ENCODE peak calls at places on chromosomes 13 and 19, in five cellular contexts. D is fibroblast of lung, P is tibial nerve, O is AG10803, G is lower leg skin. L is an unnamed sample.

GRCh38 chr19:43780706-43781525 is at the start of gene KCNN4:
- DNase-seq in D (peak), P (no peak), O (peak), G (no peak), L (no peak)

GRCh38 chr13:79642596-79642995 is 161.6 kb downstream of the NDFIP2 start:
- DNase-seq in D (no peak), P (no peak), O (peak), G (no peak), L (no peak)

GRCh38 chr19:18436651-18437478 is 1.1 kb downstream of the ISYNA1 start:
- DNase-seq in D (peak), P (no peak), O (peak), G (peak), L (peak)

GRCh38 chr19:5826531-5827341 is 12.8 kb downstream of the FUT6 start:
- DNase-seq in D (peak), P (no peak), O (peak), G (peak), L (peak)

GRCh38 chr13:99703908-99704307 is 202.6 kb downstream of the TM9SF2 start:
- DNase-seq in D (no peak), P (no peak), O (no peak), G (no peak), L (no peak)

GRCh38 chr13:52348983-52349780 is 56.8 kb downstream of the THSD1 start:
- DNase-seq in D (peak), P (no peak), O (peak), G (no peak), L (no peak)

GRCh38 chr19:34323433-34324204 is 41.4 kb upstream of the GPI start:
- DNase-seq in D (no peak), P (no peak), O (no peak), G (no peak), L (no peak)

GRCh38 chr13:41644742-41645141 is 187.4 kb downstream of the RGCC start:
- DNase-seq in D (no peak), P (no peak), O (no peak), G (no peak), L (no peak)

GRCh38 chr19:13615890-13616289 is 109.6 kb upstream of the CACNA1A start:
- DNase-seq in D (no peak), P (no peak), O (no peak), G (no peak), L (no peak)

GRCh38 chr13:111198979-111199378 is 83.9 kb downstream of the ARHGEF7 start:
- DNase-seq in D (no peak), P (no peak), O (no peak), G (no peak), L (no peak)

GRCh38 chr13:23140492-23140891 is 40.3 kb upstream of the SGCG start:
- DNase-seq in D (peak), P (no peak), O (no peak), G (no peak), L (no peak)

GRCh38 chr13:83929147-83929546 is 46.9 kb upstream of the SLITRK1 start:
- DNase-seq in D (no peak), P (no peak), O (no peak), G (no peak), L (no peak)

GRCh38 chr13:42486711-42487198 is 87.2 kb upstream of the TNFSF11 start:
- DNase-seq in D (peak), P (no peak), O (peak), G (no peak), L (no peak)

GRCh38 chr19:47719047-47719885 is 6.0 kb downstream of the EHD2 start:
- DNase-seq in D (peak), P (peak), O (peak), G (peak), L (peak)

GRCh38 chr19:18392417-18392816 is 5.0 kb downstream of the LRRC25 start:
- DNase-seq in D (peak), P (peak), O (no peak), G (peak), L (no peak)

GRCh38 chr19:58381460-58382220 is 810 bp upstream of the ZNF837 start:
- DNase-seq in D (no peak), P (no peak), O (no peak), G (no peak), L (no peak)

GRCh38 chr13:110089815-110090214 is 217.1 kb downstream of the COL4A1 start:
- DNase-seq in D (no peak), P (no peak), O (no peak), G (no peak), L (no peak)
- TF ChIP-seq CTCF in D (peak), P (no peak), O (peak), G (no peak), L (peak)

GRCh38 chr19:51779703-51780102 is 15.3 kb upstream of the FPR3 start:
- DNase-seq in D (no peak), P (no peak), O (no peak), G (no peak), L (no peak)

GRCh38 chr19:51784922-51785690 is 9.9 kb upstream of the FPR3 start:
- DNase-seq in D (peak), P (no peak), O (peak), G (peak), L (no peak)

GRCh38 chr19:51786651-51787494 is 8.1 kb upstream of the FPR3 start:
- DNase-seq in D (no peak), P (no peak), O (no peak), G (no peak), L (no peak)

GRCh38 chr19:51784109-51784785 is 10.7 kb upstream of the FPR3 start:
- DNase-seq in D (no peak), P (no peak), O (no peak), G (no peak), L (no peak)

GRCh38 chr19:51783373-51783772 is 11.6 kb upstream of the FPR3 start:
- DNase-seq in D (no peak), P (no peak), O (peak), G (no peak), L (no peak)
- TF ChIP-seq CTCF in D (no peak), P (no peak), O (peak), G (no peak), L (no peak)

GRCh38 chr13:53778937-53779336 is 750.3 kb downstream of the OLFM4 start:
- DNase-seq in D (no peak), P (no peak), O (no peak), G (no peak), L (no peak)

DNA sequence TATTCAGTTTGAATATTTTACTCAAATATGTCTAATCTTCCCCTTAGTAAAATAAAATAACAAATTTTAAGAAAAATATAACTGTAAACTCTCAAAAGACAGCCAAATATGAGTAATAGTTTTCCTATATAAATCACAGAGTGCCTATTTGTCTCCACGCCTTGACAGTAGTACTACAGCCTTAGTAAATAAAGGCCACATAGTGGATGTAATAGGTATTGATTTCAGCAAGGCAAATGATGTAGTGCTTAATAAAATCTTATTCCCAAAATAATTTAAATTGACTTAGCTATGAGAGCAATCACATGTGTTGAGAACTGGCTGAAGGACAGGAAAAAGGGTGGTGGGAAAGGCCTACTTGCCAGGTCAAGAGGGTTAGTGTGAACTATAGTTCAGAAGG is 747.2 kb downstream of the OLFM4 start:
- DNase-seq in D (no peak), P (no peak), O (no peak), G (no peak), L (no peak)
- TF ChIP-seq CTCF in D (no peak), P (no peak), O (no peak), G (no peak), L (peak)

DNA sequence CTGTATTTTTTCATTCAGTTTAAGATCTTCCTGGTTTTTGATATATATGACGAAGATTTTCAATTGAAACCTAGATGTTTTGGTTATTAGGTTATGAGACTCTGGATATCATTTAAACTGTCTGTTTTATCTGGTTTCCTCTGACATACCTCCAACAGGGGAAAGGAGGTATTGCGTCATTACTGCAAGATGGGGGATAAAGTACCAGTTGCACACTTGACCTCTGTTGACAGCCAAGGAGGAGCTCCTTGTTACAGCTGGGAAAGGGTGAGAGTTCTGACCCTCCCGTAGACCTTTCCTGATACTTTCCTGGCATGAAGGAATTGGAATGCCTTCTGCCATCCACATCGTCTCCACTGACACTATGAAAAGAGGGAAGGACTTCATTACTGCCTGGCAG is 82.0 kb upstream of the SHISA2 start:
- DNase-seq in D (no peak), P (no peak), O (no peak), G (no peak), L (no peak)
- TF ChIP-seq CTCF in D (no peak), P (no peak), O (no peak), G (no peak), L (no peak)

DNA sequence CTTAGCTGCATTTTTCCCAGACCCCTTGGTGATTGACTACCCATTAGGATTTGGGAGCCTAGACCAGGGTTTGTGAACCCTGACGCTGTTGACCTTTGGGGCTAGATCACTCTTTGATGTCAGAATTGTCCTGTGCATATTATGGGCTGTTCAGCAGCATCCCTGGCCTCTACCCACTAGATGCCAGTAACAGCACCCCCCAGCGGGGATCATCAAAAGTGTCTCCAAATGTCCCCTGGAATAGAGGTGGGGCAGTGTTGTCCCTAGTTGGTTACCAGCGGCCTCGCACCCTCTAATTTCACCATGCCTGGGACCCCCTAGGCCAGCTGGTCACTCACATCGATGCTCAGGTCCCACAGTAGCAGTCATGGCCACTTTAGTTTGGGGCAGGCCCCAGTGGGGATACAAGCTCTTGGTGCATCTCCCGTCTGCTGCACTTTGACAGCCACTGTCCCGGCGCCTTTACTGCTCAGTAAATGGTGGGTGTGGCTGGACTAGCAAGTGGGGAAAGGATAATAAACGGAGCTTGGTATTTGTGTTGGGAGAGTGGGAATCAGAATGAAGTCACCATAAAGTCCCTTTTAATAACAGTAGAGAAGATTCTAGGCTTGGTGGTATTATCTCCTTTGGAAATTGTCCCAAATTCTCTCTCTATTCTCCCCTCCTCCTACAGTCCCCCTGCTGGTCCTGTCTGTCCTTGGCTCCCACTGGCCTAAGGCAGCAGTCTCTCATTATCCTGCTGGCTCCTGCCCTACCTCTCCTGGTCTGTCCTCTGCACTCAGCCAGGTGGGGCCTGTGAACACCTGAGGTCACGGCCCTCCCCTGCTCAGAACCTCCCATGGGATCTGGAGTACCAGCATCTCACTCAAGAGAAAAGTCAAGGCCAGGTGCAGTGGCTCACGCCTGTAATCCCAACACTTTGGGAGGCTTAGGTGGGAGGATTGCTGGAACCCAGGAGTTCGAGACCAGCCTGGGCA is 80.6 kb downstream of the SIPA1L3 start:
- DNase-seq in D (no peak), P (no peak), O (no peak), G (no peak), L (no peak)
- TF ChIP-seq CTCF in D (no peak), P (no peak), O (peak), G (no peak), L (no peak)

GRCh38 chr19:38953677-38954076 is 21.9 kb downstream of the FBXO17 start:
- DNase-seq in D (no peak), P (no peak), O (no peak), G (no peak), L (no peak)

GRCh38 chr19:38951187-38951586 is 20.4 kb downstream of the MRPS12 start:
- DNase-seq in D (no peak), P (no peak), O (no peak), G (no peak), L (no peak)

GRCh38 chr19:38956264-38956663 is 19.3 kb downstream of the FBXO17 start:
- DNase-seq in D (no peak), P (no peak), O (no peak), G (no peak), L (no peak)

GRCh38 chr19:38949580-38950367 is 19.0 kb downstream of the MRPS12 start:
- DNase-seq in D (peak), P (peak), O (peak), G (peak), L (peak)

DNA sequence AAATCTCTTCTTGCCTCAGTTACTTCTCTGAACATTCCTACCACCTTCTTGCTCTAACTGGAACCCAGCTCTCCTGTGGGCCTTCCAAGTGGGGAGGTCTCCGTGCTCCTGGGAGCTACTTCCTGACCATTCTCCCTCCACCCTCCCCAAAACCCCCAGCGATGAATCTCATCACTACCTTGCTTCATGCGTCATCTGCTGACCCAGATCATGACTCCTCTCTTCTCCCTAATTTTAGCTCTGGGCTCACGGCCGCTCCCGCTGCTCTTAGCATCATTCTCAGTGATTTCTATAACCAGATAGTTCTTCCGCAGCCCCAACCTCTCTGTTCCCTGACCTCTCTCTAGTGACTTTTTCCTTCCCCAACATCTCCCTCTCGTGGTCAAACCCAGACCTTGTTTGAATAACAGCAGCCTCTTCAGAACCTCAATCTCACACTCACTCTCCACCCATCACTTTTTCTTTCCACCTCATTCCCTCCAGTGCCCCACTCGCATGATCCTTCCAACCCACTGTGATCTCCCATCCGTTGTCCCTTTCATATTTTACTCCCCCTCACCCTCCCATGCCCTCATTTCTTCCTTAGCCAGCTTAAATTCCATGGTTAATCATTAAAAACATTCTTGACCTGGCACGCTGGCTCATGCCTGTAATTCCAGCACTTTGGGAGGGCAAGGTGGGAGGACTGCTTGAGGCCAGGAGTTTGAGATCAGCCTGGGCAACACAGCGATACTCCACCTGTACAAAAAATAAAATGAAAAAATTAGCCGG is 21.8 kb downstream of the MRPS12 start:
- DNase-seq in D (no peak), P (no peak), O (no peak), G (no peak), L (no peak)
- TF ChIP-seq CTCF in D (no peak), P (no peak), O (no peak), G (no peak), L (no peak)

DNA sequence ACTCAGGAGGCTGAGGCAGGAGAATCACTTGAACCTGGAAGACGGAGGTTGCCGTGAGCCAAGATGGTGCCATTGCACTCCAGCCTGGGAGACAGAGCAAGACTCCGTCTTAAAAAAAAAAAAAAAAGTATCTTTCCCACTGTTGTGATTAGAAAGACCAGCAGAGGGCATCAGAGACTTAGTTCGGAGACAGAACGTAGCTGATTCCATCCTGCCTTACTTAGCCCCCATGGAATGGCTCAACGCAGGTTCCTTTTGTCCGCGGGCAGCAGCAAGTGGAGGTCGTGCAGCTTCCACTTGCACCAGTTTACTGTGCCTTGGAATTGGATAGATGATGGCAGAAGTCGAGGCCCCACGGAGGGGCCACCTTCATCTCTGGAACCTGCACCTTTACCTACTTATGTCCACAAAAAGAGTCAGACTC is 8.1 kb downstream of the TIMM29 start:
- DNase-seq in D (peak), P (no peak), O (peak), G (no peak), L (peak)
- TF ChIP-seq CTCF in D (peak), P (peak), O (peak), G (no peak), L (peak)

L was measured in mesothelial cell of epicardium.